ENCODE peak calls at places on chromosomes 11 and 22, in seven cellular contexts. E is Panc1; B is A549; X is activated T-cell treated with anti-CD3 and anti-CD28 coated beads, Interleukin-2, amount 50 U/mL, for 24 hours; K is T-cell; Q is C1 segment of cervical spinal cord; S is iPS-NIHi11. J is an unnamed sample.

GRCh38 chr22:45867118-45867905 is 109.7 kb downstream of the WNT7B start:
- DNase-seq in E (no peak), B (no peak), X (peak), K (no peak), Q (no peak), S (peak), J (no peak)

GRCh38 chr11:87589082-87589481 is 551.3 kb downstream of the TMEM135 start:
- DNase-seq in E (no peak), B (no peak), X (no peak), K (no peak), Q (no peak), S (no peak), J (no peak)

GRCh38 chr11:8271106-8271886 is 7.6 kb upstream of the LMO1 start:
- DNase-seq in E (no peak), B (no peak), X (peak), K (no peak), Q (no peak), S (no peak), J (no peak)

GRCh38 chr11:88293931-88294330 is 43.6 kb downstream of the CTSC start:
- DNase-seq in E (no peak), B (no peak), X (no peak), K (no peak), Q (no peak), S (no peak), J (no peak)

GRCh38 chr22:29480512-29481264 is 670 bp downstream of the NEFH start:
- DNase-seq in E (no peak), B (no peak), X (peak), K (no peak), Q (no peak), S (peak), J (no peak)

GRCh38 chr11:75035911-75036536 is 47.3 kb downstream of the NEU3 start:
- DNase-seq in E (no peak), B (no peak), X (no peak), K (no peak), Q (no peak), S (no peak), J (peak)

GRCh38 chr11:59173080-59173963 is 1.4 kb downstream of the DTX4 start:
- DNase-seq in E (no peak), B (no peak), X (peak), K (no peak), Q (peak), S (peak), J (no peak)

GRCh38 chr22:46417268-46417580 is 81.7 kb downstream of the TRMU start:
- DNase-seq in E (no peak), B (no peak), X (no peak), K (no peak), Q (no peak), S (no peak), J (no peak)

GRCh38 chr22:33496112-33496511 is 424.2 kb downstream of the LARGE1 start:
- DNase-seq in E (no peak), B (no peak), X (no peak), K (no peak), Q (no peak), S (no peak), J (no peak)

GRCh38 chr22:34303656-34304055 is 383.4 kb upstream of the LARGE1 start:
- DNase-seq in E (no peak), B (no peak), X (no peak), K (no peak), Q (no peak), S (no peak), J (no peak)

GRCh38 chr11:13214276-13214865 is 63.2 kb upstream of the BMAL1 start:
- DNase-seq in E (no peak), B (no peak), X (no peak), K (no peak), Q (no peak), S (no peak), J (no peak)

GRCh38 chr22:46038516-46039430 is 61.8 kb upstream of the WNT7B start:
- DNase-seq in E (no peak), B (no peak), X (no peak), K (no peak), Q (no peak), S (no peak), J (no peak)

GRCh38 chr11:9758676-9759518 is 95.0 kb downstream of the SWAP70 start:
- DNase-seq in E (peak), B (peak), X (peak), K (no peak), Q (no peak), S (peak), J (peak)

GRCh38 chr11:11970556-11970955 is 37.9 kb downstream of the DKK3 start:
- DNase-seq in E (no peak), B (no peak), X (no peak), K (no peak), Q (no peak), S (no peak), J (no peak)

GRCh38 chr22:23260645-23261581 is 80.6 kb downstream of the BCR start:
- DNase-seq in E (no peak), B (no peak), X (no peak), K (no peak), Q (no peak), S (no peak), J (no peak)

GRCh38 chr11:34585870-34586654 is 34.8 kb upstream of the EHF start:
- DNase-seq in E (peak), B (peak), X (no peak), K (no peak), Q (no peak), S (peak), J (peak)

GRCh38 chr22:46315976-46316375 is 19.3 kb downstream of the GTSE1 start:
- DNase-seq in E (no peak), B (no peak), X (no peak), K (no peak), Q (no peak), S (no peak), J (no peak)

GRCh38 chr11:1162498-1163311 is 5.0 kb downstream of the MUC5AC start:
- DNase-seq in E (no peak), B (no peak), X (no peak), K (no peak), Q (no peak), S (no peak), J (no peak)

GRCh38 chr11:87462171-87462570 is 424.4 kb downstream of the TMEM135 start:
- DNase-seq in E (no peak), B (no peak), X (no peak), K (no peak), Q (no peak), S (no peak), J (no peak)

GRCh38 chr11:65290448-65291165 is 24.1 kb upstream of the CDC42EP2 start:
- DNase-seq in E (no peak), B (peak), X (no peak), K (no peak), Q (peak), S (no peak), J (no peak)

GRCh38 chr11:86138958-86139357 is 70.1 kb upstream of the PICALM start:
- DNase-seq in E (no peak), B (no peak), X (no peak), K (peak), Q (no peak), S (no peak), J (no peak)

GRCh38 chr22:45837507-45837906 is 139.5 kb downstream of the WNT7B start:
- DNase-seq in E (no peak), B (no peak), X (no peak), K (no peak), Q (no peak), S (no peak), J (no peak)

GRCh38 chr22:19121631-19122142 is 525 bp downstream of the DGCR2 start:
- DNase-seq in E (no peak), B (peak), X (peak), K (no peak), Q (peak), S (peak), J (no peak)

GRCh38 chr22:40635008-40635939 is 1.2 kb downstream of the MRTFA start:
- DNase-seq in E (no peak), B (no peak), X (no peak), K (no peak), Q (no peak), S (no peak), J (no peak)

GRCh38 chr11:113193077-113193476 is 121.3 kb upstream of the TTC12 start:
- DNase-seq in E (no peak), B (no peak), X (no peak), K (no peak), Q (no peak), S (no peak), J (no peak)

GRCh38 chr11:14373941-14374646 is 15.1 kb upstream of the RRAS2 start:
- DNase-seq in E (no peak), B (peak), X (no peak), K (no peak), Q (no peak), S (no peak), J (no peak)

GRCh38 chr11:2999464-2999998 is 7.4 kb upstream of the NAP1L4 start:
- DNase-seq in E (no peak), B (no peak), X (peak), K (no peak), Q (no peak), S (no peak), J (no peak)

GRCh38 chr11:104033134-104033533 is 3.3 kb upstream of the DDI1 start:
- DNase-seq in E (no peak), B (peak), X (no peak), K (no peak), Q (no peak), S (no peak), J (no peak)

GRCh38 chr22:39932918-39933649 is 27.1 kb upstream of the TMA7B start:
- DNase-seq in E (peak), B (peak), X (no peak), K (peak), Q (no peak), S (peak), J (peak)

GRCh38 chr11:132361011-132361550 is 990.7 kb downstream of the NTM start:
- DNase-seq in E (no peak), B (no peak), X (no peak), K (no peak), Q (no peak), S (no peak), J (no peak)

GRCh38 chr22:24146190-24146616 is 35.1 kb upstream of the SUSD2 start:
- DNase-seq in E (no peak), B (peak), X (no peak), K (peak), Q (no peak), S (peak), J (no peak)

GRCh38 chr11:31303644-31304043 is 65.9 kb downstream of the DCDC1 start:
- DNase-seq in E (no peak), B (no peak), X (no peak), K (no peak), Q (no peak), S (no peak), J (no peak)

GRCh38 chr22:21697021-21697771 is 31.4 kb downstream of the PPIL2 start:
- DNase-seq in E (no peak), B (no peak), X (no peak), K (no peak), Q (no peak), S (no peak), J (no peak)

GRCh38 chr22:39515266-39516050 is 4.9 kb upstream of the ATF4 start:
- DNase-seq in E (no peak), B (no peak), X (no peak), K (no peak), Q (no peak), S (no peak), J (no peak)

GRCh38 chr11:20634781-20635180 is 34.6 kb upstream of the NELL1 start:
- DNase-seq in E (no peak), B (no peak), X (no peak), K (no peak), Q (no peak), S (no peak), J (no peak)

GRCh38 chr11:12461516-12461915 is 84.1 kb downstream of the PARVA start:
- DNase-seq in E (no peak), B (no peak), X (no peak), K (no peak), Q (no peak), S (no peak), J (no peak)

GRCh38 chr22:19291218-19291579 is 320 bp downstream of the CLTCL1 start:
- DNase-seq in E (no peak), B (no peak), X (no peak), K (no peak), Q (no peak), S (peak), J (no peak)

GRCh38 chr11:48111941-48112340 is 104.7 kb upstream of the OR4B1 start:
- DNase-seq in E (no peak), B (no peak), X (no peak), K (no peak), Q (no peak), S (no peak), J (no peak)

GRCh38 chr11:131468565-131468964 is 98.2 kb downstream of the NTM start:
- DNase-seq in E (no peak), B (no peak), X (no peak), K (no peak), Q (no peak), S (no peak), J (no peak)

J was measured in HCT116.